ENCODE peak calls at places on chromosomes 3 and 15, in seven cellular contexts. M is substantia nigra, H is pancreas, Y is GF-D8, C is SJSA1, K is Kasumi-1, D is left cardiac atrium. P is an unnamed sample.

GRCh38 chr3:89372456-89372855 is 265.0 kb downstream of the EPHA3 start:
- DNase-seq in M (no peak), C (no peak), Y (no peak), D (no peak), H (no peak), K (no peak), P (no peak)

GRCh38 chr3:129121016-129121791 is 400 bp downstream of the RAB43 start:
- DNase-seq in D (no peak), M (no peak), H (peak), C (no peak), K (peak), Y (no peak), P (peak)

GRCh38 chr3:58994746-58995330 is 55.0 kb downstream of the CFAP20DC start:
- DNase-seq in K (peak), C (no peak), H (peak), D (no peak), M (no peak), Y (no peak), P (no peak)

GRCh38 chr3:14441920-14442300 is 39.5 kb downstream of the SLC6A6 start:
- DNase-seq in Y (no peak), C (no peak), H (no peak), M (no peak), K (no peak), D (no peak), P (no peak)

GRCh38 chr3:90145094-90145810 is 1037.8 kb downstream of the EPHA3 start:
- DNase-seq in M (no peak), Y (no peak), H (no peak), K (no peak), D (no peak), C (no peak), P (no peak)

GRCh38 chr3:69012836-69013255 is 638 bp downstream of the EOGT start:
- DNase-seq in K (no peak), H (peak), M (peak), Y (no peak), C (peak), D (peak), P (peak)

GRCh38 chr3:66393486-66394260 is 107.1 kb downstream of the LRIG1 start:
- DNase-seq in M (no peak), K (no peak), C (no peak), Y (no peak), D (peak), H (no peak), P (no peak)

GRCh38 chr3:66789584-66790237 is 208.4 kb upstream of the KBTBD8 start:
- DNase-seq in Y (no peak), C (no peak), M (no peak), H (no peak), K (no peak), D (no peak), P (no peak)

GRCh38 chr3:196837819-196838420 is 29.8 kb upstream of the SENP5 start:
- DNase-seq in Y (peak), D (peak), K (peak), H (peak), C (peak), M (peak), P (peak)

GRCh38 chr3:10709110-10709781 is 106.8 kb upstream of the SLC6A11 start:
- DNase-seq in Y (no peak), K (no peak), H (no peak), M (no peak), D (no peak), C (no peak), P (no peak)

GRCh38 chr15:66923438-66923881 is 141.9 kb upstream of the SMAD3 start:
- DNase-seq in H (no peak), K (peak), Y (no peak), D (no peak), C (peak), M (no peak), P (no peak)

GRCh38 chr3:163785693-163786092 is 1292.6 kb downstream of the SI start:
- DNase-seq in K (peak), Y (no peak), H (no peak), M (no peak), C (no peak), D (no peak), P (no peak)

GRCh38 chr3:114231616-114232015 is 5.8 kb downstream of the ZNF80 start:
- DNase-seq in H (no peak), D (no peak), C (no peak), K (no peak), M (no peak), Y (no peak), P (no peak)

GRCh38 chr3:127614928-127615592 is 13.9 kb upstream of the PODXL2 start:
- DNase-seq in M (no peak), Y (no peak), H (no peak), D (no peak), C (no peak), K (no peak), P (no peak)

GRCh38 chr3:141686477-141687280 is 51.4 kb upstream of the RNF7 start:
- DNase-seq in Y (no peak), K (no peak), H (peak), D (peak), C (peak), M (peak), P (no peak)

GRCh38 chr3:67765575-67765974 is 111.2 kb upstream of the SUCLG2 start:
- DNase-seq in H (no peak), Y (no peak), D (no peak), M (no peak), K (no peak), C (no peak), P (no peak)

GRCh38 chr3:139677341-139678155 is at the start of gene NMNAT3:
- DNase-seq in M (peak), C (no peak), K (peak), H (peak), Y (no peak), D (peak), P (peak)

GRCh38 chr3:133419151-133419550 is 19.3 kb downstream of the BFSP2 start:
- DNase-seq in H (no peak), K (no peak), D (no peak), M (no peak), Y (no peak), C (no peak), P (no peak)

GRCh38 chr3:121757087-121757811 is 7.7 kb upstream of the GOLGB1 start:
- DNase-seq in M (no peak), D (peak), K (peak), Y (no peak), H (no peak), C (no peak), P (no peak)

GRCh38 chr15:41581110-41581509 is 22.1 kb downstream of the TYRO3 start:
- DNase-seq in D (no peak), M (no peak), Y (no peak), H (no peak), C (no peak), K (no peak), P (no peak)

GRCh38 chr3:32257641-32258438 is 19.4 kb downstream of the CMTM8 start:
- DNase-seq in C (no peak), K (no peak), H (no peak), D (no peak), M (no peak), Y (no peak), P (no peak)

GRCh38 chr15:91408476-91409076 is 308.5 kb downstream of the SV2B start:
- DNase-seq in H (peak), K (no peak), D (peak), C (no peak), Y (no peak), M (no peak), P (no peak)

GRCh38 chr15:56537881-56538280 is 72.9 kb upstream of the MNS1 start:
- DNase-seq in C (no peak), M (no peak), K (peak), D (no peak), H (no peak), Y (peak), P (no peak)

GRCh38 chr3:186002884-186003472 is 65.2 kb upstream of the TRA2B start:
- DNase-seq in Y (no peak), M (no peak), D (no peak), K (peak), H (no peak), C (no peak), P (no peak)

GRCh38 chr3:89155811-89156210 is 48.4 kb downstream of the EPHA3 start:
- DNase-seq in C (no peak), Y (no peak), K (no peak), M (no peak), H (no peak), D (no peak), P (no peak)

GRCh38 chr3:110886514-110886913 is 185.1 kb upstream of the NECTIN3 start:
- DNase-seq in K (no peak), D (no peak), C (no peak), H (no peak), Y (no peak), M (no peak), P (no peak)